ENCODE peak calls at places on chromosome 4, in eight cellular contexts. L, A, W, I, S, X, N and C are unnamed samples.

GRCh38 chr4:110702326-110702725 is 79.4 kb upstream of the PITX2 start:
- DNase-seq in S (no peak), A (no peak), L (no peak), X (no peak), I (no peak), N (no peak), W (no peak), C (no peak)

GRCh38 chr4:43274376-43274775 is 381.9 kb downstream of the GRXCR1 start:
- DNase-seq in N (no peak), L (no peak), W (no peak), A (no peak), I (no peak), X (no peak), S (no peak), C (no peak)

GRCh38 chr4:16205298-16206164 is 20.7 kb downstream of the TAPT1 start:
- DNase-seq in W (no peak), L (no peak), X (no peak), A (no peak), I (no peak), S (peak), N (no peak), C (no peak)

GRCh38 chr4:8407756-8408155 is 32.8 kb downstream of the ACOX3 start:
- DNase-seq in S (no peak), X (no peak), W (no peak), L (no peak), N (no peak), A (no peak), I (no peak), C (no peak)

GRCh38 chr4:154004028-154004427 is 215.1 kb upstream of the SFRP2 start:
- DNase-seq in S (no peak), A (no peak), L (no peak), N (no peak), I (no peak), W (no peak), X (peak), C (no peak)

GRCh38 chr4:144709159-144709558 is 63.2 kb downstream of the HHIP start:
- DNase-seq in W (no peak), L (no peak), A (no peak), X (peak), N (no peak), S (no peak), I (no peak), C (no peak)

GRCh38 chr4:184960505-184960971 is 57.8 kb upstream of the HELT start:
- DNase-seq in N (no peak), L (no peak), X (no peak), I (peak), S (no peak), A (no peak), W (peak), C (no peak)

GRCh38 chr4:14445882-14446281 is 556.4 kb upstream of the CPEB2 start:
- DNase-seq in I (no peak), X (no peak), W (no peak), S (no peak), N (no peak), L (no peak), A (no peak), C (no peak)

GRCh38 chr4:19748470-19748869 is 503.2 kb upstream of the SLIT2 start:
- DNase-seq in A (no peak), N (peak), S (no peak), I (no peak), X (peak), L (no peak), W (peak), C (no peak)

GRCh38 chr4:100641326-100641725 is 123.5 kb upstream of the EMCN start:
- DNase-seq in A (no peak), L (no peak), X (no peak), W (no peak), I (no peak), N (no peak), S (no peak), C (no peak)

GRCh38 chr4:118034061-118034785 is at the start of gene NDST3:
- DNase-seq in W (no peak), I (peak), N (peak), X (peak), A (peak), L (peak), S (no peak), C (no peak)

GRCh38 chr4:141905751-141906150 is 269.4 kb downstream of the IL15 start:
- DNase-seq in N (no peak), W (no peak), X (peak), A (no peak), I (no peak), S (no peak), L (no peak), C (no peak)

GRCh38 chr4:155973639-155974475 is 20.2 kb upstream of the CTSO start:
- DNase-seq in I (no peak), X (peak), L (no peak), N (no peak), W (no peak), A (no peak), S (no peak), C (no peak)

GRCh38 chr4:15515106-15515505 is 45.4 kb downstream of the CC2D2A start:
- DNase-seq in N (no peak), L (no peak), S (no peak), A (no peak), W (no peak), I (no peak), X (no peak), C (no peak)

GRCh38 chr4:138263438-138263837 is 21.3 kb upstream of the SLC7A11 start:
- DNase-seq in X (peak), S (no peak), I (no peak), N (no peak), W (no peak), A (no peak), L (no peak), C (no peak)

GRCh38 chr4:98469776-98470175 is 188.6 kb downstream of the TSPAN5 start:
- DNase-seq in I (no peak), A (no peak), N (no peak), L (no peak), W (no peak), S (no peak), X (peak), C (no peak)

GRCh38 chr4:98642991-98643426 is 15.4 kb downstream of the TSPAN5 start:
- DNase-seq in S (no peak), W (no peak), L (no peak), X (peak), N (no peak), I (no peak), A (no peak), C (no peak)

GRCh38 chr4:3303840-3304715 is 11.3 kb downstream of the RGS12 start:
- DNase-seq in A (no peak), N (no peak), W (no peak), X (no peak), I (peak), S (no peak), L (peak), C (no peak)

GRCh38 chr4:16496501-16496900 is 270.2 kb upstream of the TAPT1 start:
- DNase-seq in W (no peak), S (no peak), L (no peak), N (no peak), I (no peak), A (no peak), X (peak), C (no peak)

GRCh38 chr4:142016031-142016430 is 379.6 kb downstream of the IL15 start:
- DNase-seq in S (no peak), A (no peak), I (no peak), N (no peak), L (no peak), W (no peak), X (no peak), C (no peak)

GRCh38 chr4:142278171-142278570 is 567.9 kb downstream of the INPP4B start:
- DNase-seq in X (no peak), W (no peak), L (no peak), S (no peak), N (no peak), I (no peak), A (no peak), C (no peak)

GRCh38 chr4:142480244-142480643 is 365.9 kb downstream of the INPP4B start:
- DNase-seq in N (no peak), X (peak), S (no peak), W (no peak), L (no peak), A (no peak), I (no peak), C (no peak)

GRCh38 chr4:104487105-104487504 is 7.6 kb downstream of the CXXC4 start:
- DNase-seq in N (no peak), X (no peak), I (no peak), S (no peak), W (no peak), A (no peak), L (no peak), C (no peak)

GRCh38 chr4:163620738-163621137 is 126.2 kb downstream of the TMA16 start:
- DNase-seq in N (no peak), W (no peak), X (no peak), A (no peak), L (no peak), I (no peak), S (no peak), C (no peak)

GRCh38 chr4:16582526-16582925 is 315.9 kb downstream of the LDB2 start:
- DNase-seq in A (no peak), S (no peak), L (no peak), N (no peak), X (no peak), I (no peak), W (no peak), C (no peak)

GRCh38 chr4:45215976-45216542 is 489.7 kb upstream of the GNPDA2 start:
- DNase-seq in A (no peak), N (no peak), L (no peak), S (no peak), W (no peak), I (no peak), X (no peak), C (no peak)

GRCh38 chr4:22190855-22191254 is 242.3 kb upstream of the KCNIP4 start:
- DNase-seq in W (no peak), L (no peak), I (no peak), S (no peak), N (no peak), A (no peak), X (peak), C (no peak)

GRCh38 chr4:3021127-3021526 is 53.2 kb downstream of the HTT-AS start:
- DNase-seq in W (no peak), A (no peak), L (peak), I (no peak), N (no peak), S (no peak), X (no peak), C (no peak)

GRCh38 chr4:47499705-47500104 is 14.6 kb downstream of the ATP10D start:
- DNase-seq in X (peak), I (no peak), N (no peak), W (no peak), S (no peak), A (no peak), L (no peak), C (no peak)

GRCh38 chr4:24984602-24985532 is 45.9 kb downstream of the LGI2 start:
- DNase-seq in L (no peak), S (no peak), A (no peak), N (no peak), I (no peak), X (no peak), W (no peak), C (no peak)
- TF ChIP-seq CTCF in L (no peak), S (no peak), A (no peak), N (no peak), I (no peak), X (no peak), W (no peak), C (no peak)

GRCh38 chr4:112765317-112765989 is 128.5 kb downstream of the LARP7 start:
- DNase-seq in A (no peak), X (peak), L (no peak), S (no peak), N (no peak), I (no peak), W (no peak), C (no peak)
- TF ChIP-seq CTCF in A (peak), X (peak), L (peak), S (no peak), N (no peak), I (no peak), W (no peak), C (no peak)

DNA sequence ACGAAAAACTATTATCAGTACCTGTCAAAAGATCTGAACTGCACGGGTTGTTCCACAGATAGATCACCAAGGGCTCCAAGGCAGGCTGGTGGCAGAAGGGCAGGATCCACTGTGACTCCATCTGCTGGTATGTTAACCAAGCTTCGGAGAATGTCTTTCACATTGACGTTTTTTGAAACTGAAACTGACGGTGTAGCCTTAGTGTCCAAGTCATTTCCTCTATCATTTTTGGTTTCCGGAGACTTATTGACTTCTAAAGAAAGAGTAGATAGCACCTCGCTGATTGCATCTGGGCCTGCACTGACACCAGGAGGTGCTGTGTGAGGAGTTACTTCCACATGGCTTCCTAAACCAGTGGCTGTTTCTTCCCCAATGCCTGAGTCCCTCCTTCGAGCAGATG is 186.9 kb downstream of the LRBA start:
- DNase-seq in S (no peak), L (no peak), I (no peak), W (no peak), N (no peak), A (no peak), X (no peak), C (no peak)
- TF ChIP-seq CTCF in S (no peak), L (no peak), I (no peak), W (no peak), N (no peak), A (no peak), X (no peak), C (no peak)

DNA sequence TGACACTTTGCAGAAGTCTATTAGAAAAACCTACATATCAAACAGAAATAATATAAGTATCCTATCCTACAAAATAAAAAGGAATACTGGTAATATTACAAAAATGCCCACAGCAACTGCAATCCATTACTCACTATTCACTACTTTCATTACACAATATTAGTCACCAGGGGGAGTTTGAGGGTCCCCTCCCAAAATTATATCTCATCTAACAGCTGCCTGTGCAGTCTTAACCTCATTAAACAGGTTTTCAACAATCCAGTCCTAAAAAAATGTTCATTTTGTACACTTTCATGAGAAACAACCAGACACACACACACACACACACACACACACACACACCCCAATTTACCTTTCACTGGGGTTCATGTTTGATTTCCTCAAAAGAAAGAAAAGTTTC is 2.9 kb downstream of the CLOCK start:
- DNase-seq in I (no peak), L (no peak), W (no peak), A (no peak), N (no peak), X (no peak), S (no peak), C (no peak)
- TF ChIP-seq CTCF in I (no peak), L (no peak), W (no peak), A (no peak), N (no peak), X (no peak), S (no peak), C (no peak)

DNA sequence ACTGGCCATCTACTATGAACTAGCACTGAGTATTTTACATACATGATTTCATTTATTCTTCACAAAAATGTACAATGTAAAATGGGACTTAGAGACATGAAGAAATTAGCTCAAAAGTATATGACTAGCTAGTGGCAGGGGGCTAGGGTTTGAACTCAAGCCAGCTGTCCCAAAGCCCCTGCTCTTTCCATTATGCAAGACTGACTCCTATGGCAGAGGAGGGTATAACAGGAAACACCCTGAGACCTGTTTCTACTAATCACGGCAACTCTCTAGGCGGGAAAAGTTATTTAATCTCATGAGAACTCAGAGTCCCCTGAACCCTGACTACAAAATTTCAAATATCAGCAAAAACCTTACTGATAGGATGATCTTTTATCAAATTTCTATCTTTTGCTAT is 150.6 kb downstream of the PRDM5 start:
- DNase-seq in L (no peak), W (no peak), I (no peak), A (no peak), X (no peak), N (no peak), S (no peak), C (no peak)
- TF ChIP-seq CTCF in L (no peak), W (no peak), I (no peak), A (no peak), X (peak), N (no peak), S (no peak), C (no peak)

GRCh38 chr4:79147251-79147650 is 178.6 kb downstream of the NAA11 start:
- DNase-seq in A (no peak), X (peak), I (no peak), N (no peak), S (no peak), W (no peak), L (no peak), C (no peak)

GRCh38 chr4:79148369-79148768 is 177.5 kb downstream of the NAA11 start:
- DNase-seq in X (no peak), L (no peak), A (no peak), I (no peak), S (no peak), N (no peak), W (no peak), C (no peak)

DNA sequence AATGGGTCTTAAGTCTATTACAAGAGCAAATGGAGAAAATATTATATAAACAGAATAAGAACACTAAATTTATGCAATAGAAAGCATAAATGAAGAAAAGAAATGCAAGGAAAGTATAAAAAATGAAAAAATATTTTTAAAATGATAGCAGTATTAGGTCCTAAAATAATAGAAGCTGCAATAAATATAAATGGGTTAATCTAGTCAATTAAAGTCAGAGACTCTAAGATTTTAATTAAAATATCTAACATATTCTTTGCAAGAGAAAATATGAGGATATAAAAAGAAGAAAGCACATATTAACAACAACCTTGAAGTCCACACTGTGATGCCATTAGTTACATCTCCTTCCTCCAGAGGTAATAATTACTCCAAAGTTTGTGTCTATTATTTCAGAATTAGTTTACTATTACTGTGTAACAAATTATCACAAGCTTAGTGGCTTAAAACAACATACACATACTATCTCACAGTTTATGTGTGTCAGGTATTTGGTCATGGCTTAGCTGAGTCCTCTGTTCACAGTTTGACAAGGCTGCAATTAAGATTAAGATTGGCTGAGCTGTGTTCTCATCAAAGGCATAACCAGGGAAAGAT is 174.9 kb downstream of the NAA11 start:
- DNase-seq in A (no peak), W (no peak), S (no peak), L (no peak), N (no peak), X (no peak), I (no peak), C (no peak)
- TF ChIP-seq CTCF in A (no peak), W (no peak), S (no peak), L (no peak), N (no peak), X (no peak), I (no peak), C (no peak)

DNA sequence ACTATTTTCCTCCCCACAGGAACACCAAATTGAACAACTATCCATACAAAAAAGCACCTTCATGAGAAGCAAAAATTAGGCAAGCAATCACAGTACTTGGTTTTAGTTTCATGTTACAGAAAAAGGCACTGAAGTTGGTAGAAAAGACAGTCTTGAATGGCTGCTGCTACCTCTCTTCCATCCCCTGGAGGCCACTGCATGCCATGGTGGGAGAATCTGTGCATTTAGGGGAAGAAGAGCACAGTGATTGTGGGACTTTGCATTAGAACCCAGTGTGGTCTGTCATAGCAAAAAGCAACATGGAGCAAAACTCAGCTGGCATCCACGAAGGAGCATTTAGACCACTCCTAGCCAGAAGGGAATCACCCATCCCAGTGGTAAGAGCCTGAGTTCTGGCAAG is 941.9 kb downstream of the PCDH18 start:
- DNase-seq in L (no peak), X (no peak), W (no peak), S (no peak), A (no peak), N (no peak), I (no peak), C (no peak)
- TF ChIP-seq CTCF in L (no peak), X (no peak), W (no peak), S (no peak), A (no peak), N (no peak), I (no peak), C (no peak)

GRCh38 chr4:113762851-113763172 is 1.3 kb upstream of the CAMK2D start:
- DNase-seq in W (no peak), L (no peak), N (no peak), A (no peak), S (no peak), X (no peak), I (no peak), C (no peak)
- TF ChIP-seq CTCF in W (no peak), L (no peak), N (no peak), A (no peak), S (no peak), X (no peak), I (peak), C (no peak)